ENCODE peak calls at places on chromosome 21, in eight cellular contexts. Y is fibroblast of the conjunctiva, F is ELF-1, X is WTC11, Z is HFF-Myc, D is Calu3, B is occipital lobe, M is dermis blood vessel endothelial cell. Q is an unnamed sample.

GRCh38 chr21:29130234-29130993 is at the start of gene MAP3K7CL:
- DNase-seq in D (no peak), F (peak), Y (peak), M (no peak), X (no peak), B (peak), Z (peak), Q (no peak)

GRCh38 chr21:14740692-14741091 is 194.6 kb upstream of the SAMSN1 start:
- DNase-seq in X (no peak), M (peak), Z (no peak), B (no peak), Y (no peak), D (no peak), F (no peak), Q (no peak)

GRCh38 chr21:31874817-31875216 is 2.0 kb downstream of the HUNK start:
- DNase-seq in Z (no peak), M (no peak), X (peak), Y (no peak), B (no peak), F (peak), D (peak), Q (no peak)

GRCh38 chr21:41585199-41585994 is 77.4 kb upstream of the TMPRSS2 start:
- DNase-seq in F (peak), B (no peak), D (no peak), Y (no peak), Z (no peak), X (no peak), M (no peak), Q (no peak)

GRCh38 chr21:42191978-42192595 is 26.9 kb upstream of the ABCG1 start:
- DNase-seq in Y (no peak), Z (no peak), X (no peak), F (no peak), M (no peak), B (no peak), D (no peak), Q (no peak)

GRCh38 chr21:45974073-45975016 is 7.2 kb upstream of the COL6A1 start:
- DNase-seq in X (peak), M (peak), F (peak), D (peak), Y (no peak), B (no peak), Z (peak), Q (peak)

GRCh38 chr21:45410151-45410864 is 5.3 kb downstream of the COL18A1 start:
- DNase-seq in D (no peak), M (no peak), Z (no peak), Y (no peak), B (no peak), F (peak), X (no peak), Q (no peak)

GRCh38 chr21:33817663-33818433 is 97.8 kb downstream of the ATP5PO start:
- DNase-seq in Y (no peak), Z (no peak), X (no peak), F (peak), M (no peak), D (no peak), B (no peak), Q (no peak)

GRCh38 chr21:46298083-46298412 is 11.9 kb downstream of the YBEY start:
- DNase-seq in Z (no peak), F (peak), Y (no peak), D (no peak), X (no peak), M (no peak), B (no peak), Q (no peak)

GRCh38 chr21:33541105-33541711 is 709 bp downstream of the GART start:
- DNase-seq in X (no peak), D (peak), B (no peak), F (peak), Y (no peak), Z (no peak), M (peak), Q (no peak)

GRCh38 chr21:29697555-29698193 is 242.1 kb downstream of the GRIK1 start:
- DNase-seq in F (no peak), X (no peak), M (no peak), Z (no peak), D (no peak), B (no peak), Y (no peak), Q (no peak)

GRCh38 chr21:46425566-46425965 is 33.1 kb upstream of the DIP2A start:
- DNase-seq in X (no peak), F (no peak), Y (no peak), B (no peak), Z (no peak), D (no peak), M (no peak), Q (no peak)

GRCh38 chr21:43619344-43619743 is 39.9 kb downstream of the HSF2BP start:
- DNase-seq in Z (no peak), D (no peak), X (no peak), B (no peak), M (no peak), Y (no peak), F (no peak), Q (no peak)

Q was measured in HCT116.